ENCODE peak calls at places on chromosomes 12 and 14, in five cellular contexts. O is esophagus squamous epithelium; H is EL; I is M059J; Y is activated T-cell treated with anti-CD3 and anti-CD28 coated beads, Interleukin-2, amount 50 U/mL, for 72 hours. Q is an unnamed sample.

GRCh38 chr14:69574266-69574953 is at the start of gene CCDC177:
- DNase-seq in O (no peak), I (peak; percentile 48), Y (peak; percentile 81), H (peak; percentile 49), Q (peak; percentile 77)

GRCh38 chr12:77152623-77153193 is 87.3 kb upstream of the E2F7 start:
- DNase-seq in Y (no peak), O (no peak), H (peak; percentile 38), I (peak; percentile 41), Q (peak; percentile 35)

GRCh38 chr12:109588461-109589239 is 15.1 kb downstream of the MVK start:
- DNase-seq in H (no peak), Y (no peak), I (no peak), O (no peak), Q (no peak)

GRCh38 chr12:110921262-110921661 is 883 bp upstream of the MYL2 start:
- DNase-seq in Y (no peak), O (no peak), I (peak; percentile 72), H (peak; percentile 56), Q (no peak)

GRCh38 chr14:102015045-102015685 is 50.8 kb downstream of the DYNC1H1 start:
- DNase-seq in Y (no peak), O (no peak), H (no peak), I (no peak), Q (no peak)

GRCh38 chr12:49296034-49296835 is 1.3 kb downstream of the PRPH start:
- DNase-seq in H (no peak), O (no peak), Y (peak; percentile 82), I (no peak), Q (peak; percentile 64)

GRCh38 chr12:1481919-1482318 is 112.5 kb downstream of the FBXL14 start:
- DNase-seq in I (no peak), Y (no peak), H (no peak), O (no peak), Q (no peak)

GRCh38 chr12:104280703-104281458 is 22.7 kb upstream of the EID3 start:
- DNase-seq in Y (no peak), I (peak; percentile 94), O (no peak), H (peak; percentile 93), Q (peak; percentile 77)

GRCh38 chr14:68546839-68547238 is 246.0 kb downstream of the ZFP36L1 start:
- DNase-seq in Y (no peak), O (no peak), I (peak; percentile 84), H (peak; percentile 86), Q (peak; percentile 65)

Q was measured in GM03348.